ENCODE peak calls at places on chromosome 12, in five cellular contexts. I is psoas muscle, T is GM03348, S is ELR, L is NCI-H2107. E is an unnamed sample.

GRCh38 chr12:108789546-108789945 is 58.2 kb upstream of the CORO1C start:
- DNase-seq in T (no peak), I (no peak), L (no peak), S (no peak), E (no peak)

GRCh38 chr12:16499617-16500016 is 106.3 kb downstream of the LMO3 start:
- DNase-seq in I (no peak), S (no peak), L (no peak), T (no peak), E (no peak)

GRCh38 chr12:7638764-7639570 is 26.7 kb downstream of the APOBEC1 start:
- DNase-seq in I (peak), T (peak), L (peak), S (peak), E (peak)

GRCh38 chr12:12612403-12612802 is 727 bp downstream of the CREBL2 start:
- DNase-seq in I (no peak), L (no peak), S (peak), T (peak), E (peak)

GRCh38 chr12:52200086-52200782 is 8.4 kb upstream of the KRT80 start:
- DNase-seq in L (no peak), T (no peak), I (no peak), S (no peak), E (no peak)

GRCh38 chr12:29131539-29131938 is 17.5 kb upstream of the FAR2 start:
- DNase-seq in T (no peak), S (no peak), I (no peak), L (no peak), E (peak)

GRCh38 chr12:28908646-28909045 is 240.4 kb upstream of the FAR2 start:
- DNase-seq in S (no peak), L (no peak), T (no peak), I (no peak), E (no peak)

GRCh38 chr12:54374555-54375257 is 9.8 kb downstream of the ZNF385A start:
- DNase-seq in T (no peak), L (no peak), S (no peak), I (peak), E (no peak)

GRCh38 chr12:68189766-68190700 is 30.5 kb upstream of the IFNG start:
- DNase-seq in S (peak), I (no peak), T (peak), L (peak), E (peak)